ENCODE peak calls at places on chromosomes 12 and 14, in six cellular contexts. P is brain microvascular endothelial cell, C is aorta, X is CD14-positive monocyte, Y is ovary, Z is skeletal muscle cell. N is an unnamed sample.

GRCh38 chr14:105865266-105865903 is 339.0 kb downstream of the TMEM121 start:
- DNase-seq in C (peak; percentile 52), Z (no peak), X (peak; percentile 27), P (no peak), Y (peak; percentile 5), N (no peak)

GRCh38 chr12:79555006-79555925 is 135.5 kb downstream of the PAWR start:
- DNase-seq in X (no peak), C (no peak), P (peak; percentile 52), Z (peak; percentile 36), Y (no peak), N (no peak)

GRCh38 chr14:61861320-61861865 is 99.2 kb downstream of the SNAPC1 start:
- DNase-seq in X (no peak), P (no peak), C (no peak), Z (no peak), Y (no peak), N (no peak)

GRCh38 chr14:30748343-30748742 is 126.0 kb upstream of the COCH start:
- DNase-seq in P (no peak), C (no peak), Y (no peak), X (no peak), Z (no peak), N (no peak)

GRCh38 chr12:47082963-47083621 is 3.3 kb upstream of the AMIGO2 start:
- DNase-seq in Z (peak; percentile 85), P (peak; percentile 91), Y (no peak), C (no peak), X (no peak), N (no peak)

GRCh38 chr12:111351026-111351425 is 17.9 kb downstream of the PHETA1 start:
- DNase-seq in Z (no peak), C (no peak), Y (no peak), X (no peak), P (no peak), N (no peak)

GRCh38 chr14:89615421-89615820 is 198.4 kb upstream of the FOXN3 start:
- DNase-seq in Y (no peak), X (no peak), C (no peak), Z (no peak), P (no peak), N (no peak)

GRCh38 chr12:81809829-81810595 is 50.9 kb upstream of the PPFIA2 start:
- DNase-seq in P (peak; percentile 9), C (no peak), Y (no peak), X (no peak), Z (no peak), N (no peak)

GRCh38 chr12:51620448-51620847 is 29.4 kb downstream of the SCN8A start:
- DNase-seq in Y (no peak), X (no peak), Z (no peak), C (no peak), P (no peak), N (no peak)

GRCh38 chr12:108305520-108305919 is 33.6 kb downstream of the CMKLR1 start:
- DNase-seq in Y (peak; percentile 66), X (no peak), C (peak; percentile 97), Z (peak; percentile 81), P (peak; percentile 87), N (no peak)

GRCh38 chr14:68230941-68231717 is 411.6 kb downstream of the RAD51B start:
- DNase-seq in Z (no peak), X (no peak), C (no peak), Y (no peak), P (no peak), N (no peak)

GRCh38 chr12:106651552-106651951 is 68.7 kb downstream of the RFX4 start:
- DNase-seq in X (no peak), C (no peak), P (no peak), Z (no peak), Y (no peak), N (no peak)

GRCh38 chr14:97025722-97026121 is 228.5 kb downstream of the VRK1 start:
- DNase-seq in P (no peak), X (no peak), C (no peak), Y (no peak), Z (no peak), N (no peak)

GRCh38 chr12:122368361-122369073 is 54.0 kb downstream of the CLIP1 start:
- DNase-seq in Y (no peak), C (no peak), Z (peak; percentile 5), X (no peak), P (peak; percentile 53), N (peak; percentile 19)

GRCh38 chr14:53968756-53969155 is 12.1 kb upstream of the BMP4 start:
- DNase-seq in Z (no peak), Y (no peak), P (no peak), X (no peak), C (no peak), N (no peak)

GRCh38 chr12:79454338-79454777 is 236.4 kb downstream of the PAWR start:
- DNase-seq in C (no peak), Z (no peak), Y (no peak), P (peak; percentile 61), X (no peak), N (no peak)

GRCh38 chr12:95633671-95634465 is 82.6 kb upstream of the USP44 start:
- DNase-seq in C (no peak), P (no peak), Y (no peak), X (no peak), Z (no peak), N (no peak)

GRCh38 chr12:79689041-79689476 is 1.7 kb downstream of the PAWR start:
- DNase-seq in Z (no peak), X (no peak), C (no peak), P (no peak), Y (no peak), N (no peak)

N was measured in K562.